ENCODE peak calls at places on chromosomes 6 and 20, in four cellular contexts. P, G, Q and L are unnamed samples.

GRCh38 chr6:158764941-158765340 is 54.2 kb downstream of the EZR start:
- DNase-seq in Q (no peak), P (no peak), G (no peak), L (no peak)

GRCh38 chr6:130600880-130601341 is 226.3 kb upstream of the SMLR1 start:
- DNase-seq in Q (peak), G (no peak), P (no peak), L (no peak)

GRCh38 chr20:59149678-59150504 is 13.7 kb upstream of the ZNF831 start:
- DNase-seq in P (no peak), G (peak), Q (no peak), L (peak)

GRCh38 chr6:99330159-99330558 is 19.3 kb downstream of the FAXC start:
- DNase-seq in P (peak), G (peak), Q (peak), L (peak)

GRCh38 chr6:33692078-33692759 is 19.3 kb downstream of the UQCC2 start:
- DNase-seq in G (no peak), Q (peak), P (no peak), L (peak)

GRCh38 chr6:1436334-1437306 is 47.2 kb downstream of the FOXF2 start:
- DNase-seq in G (peak), Q (peak), P (no peak), L (peak)

GRCh38 chr20:24584538-24585356 is 115.3 kb downstream of the SYNDIG1 start:
- DNase-seq in G (no peak), Q (peak), P (no peak), L (no peak)

GRCh38 chr6:151240861-151241642 is 1.3 kb downstream of the AKAP12 start:
- DNase-seq in G (peak), Q (peak), P (peak), L (peak)

GRCh38 chr6:83479389-83479788 is 32.9 kb upstream of the PRSS35 start:
- DNase-seq in G (no peak), Q (no peak), P (no peak), L (no peak)

GRCh38 chr6:19399406-19399805 is 437.8 kb upstream of the ID4 start:
- DNase-seq in G (no peak), P (no peak), Q (peak), L (peak)

GRCh38 chr6:42197574-42198362 is 3.0 kb upstream of the GUCA1B start:
- DNase-seq in P (no peak), Q (peak), G (peak), L (peak)